ENCODE peak calls at places on chromosomes 6 and 20, in four cellular contexts. One of them, this sample, is unnamed.

GRCh38 chr20:31712112-31712553 is 10.5 kb downstream of the BCL2L1 start:
- DNase-seq in mucosa of gallbladder: peak
- DNase-seq in GM23338: peak
- DNase-seq in progenitor cell of endocrine pancreas: no peak
- DNase-seq in this sample: no peak

GRCh38 chr20:56566621-56567020 is 33.6 kb downstream of the FAM209B start:
- DNase-seq in progenitor cell of endocrine pancreas: no peak
- DNase-seq in mucosa of gallbladder: no peak
- DNase-seq in GM23338: no peak
- DNase-seq in this sample: no peak

GRCh38 chr6:30029587-30029986 is 31.5 kb upstream of the POLR1H start:
- DNase-seq in GM23338: no peak
- DNase-seq in mucosa of gallbladder: no peak
- DNase-seq in progenitor cell of endocrine pancreas: no peak
- DNase-seq in this sample: no peak

GRCh38 chr6:77466055-77467028 is 3.1 kb upstream of the HTR1B start:
- DNase-seq in GM23338: peak
- DNase-seq in progenitor cell of endocrine pancreas: peak
- DNase-seq in mucosa of gallbladder: no peak
- DNase-seq in this sample: no peak

GRCh38 chr6:115514656-115515055 is 546.0 kb downstream of the FRK start:
- DNase-seq in GM23338: no peak
- DNase-seq in progenitor cell of endocrine pancreas: no peak
- DNase-seq in mucosa of gallbladder: no peak
- DNase-seq in this sample: no peak

GRCh38 chr20:44223721-44224120 is 13.2 kb upstream of the OSER1 start:
- DNase-seq in GM23338: no peak
- DNase-seq in progenitor cell of endocrine pancreas: no peak
- DNase-seq in mucosa of gallbladder: no peak
- DNase-seq in this sample: no peak

GRCh38 chr20:51560550-51561307 is 18.2 kb upstream of the NFATC2 start:
- DNase-seq in progenitor cell of endocrine pancreas: no peak
- DNase-seq in GM23338: no peak
- DNase-seq in mucosa of gallbladder: no peak
- DNase-seq in this sample: no peak

GRCh38 chr6:156425374-156425773 is 351.8 kb upstream of the ARID1B start:
- DNase-seq in progenitor cell of endocrine pancreas: no peak
- DNase-seq in GM23338: no peak
- DNase-seq in mucosa of gallbladder: no peak
- DNase-seq in this sample: no peak

GRCh38 chr6:129886401-129887155 is 25.5 kb upstream of the TMEM244 start:
- DNase-seq in GM23338: no peak
- DNase-seq in progenitor cell of endocrine pancreas: no peak
- DNase-seq in mucosa of gallbladder: no peak
- DNase-seq in this sample: no peak

GRCh38 chr20:63178889-63179751 is 36.8 kb downstream of the YTHDF1 start:
- DNase-seq in GM23338: peak
- DNase-seq in progenitor cell of endocrine pancreas: peak
- DNase-seq in mucosa of gallbladder: peak
- DNase-seq in this sample: peak

GRCh38 chr6:18478610-18479009 is 91.5 kb downstream of the RNF144B start:
- DNase-seq in progenitor cell of endocrine pancreas: no peak
- DNase-seq in mucosa of gallbladder: no peak
- DNase-seq in GM23338: no peak
- DNase-seq in this sample: no peak

GRCh38 chr20:36571564-36572504 is 1.6 kb upstream of the TGIF2 start:
- DNase-seq in mucosa of gallbladder: no peak
- DNase-seq in progenitor cell of endocrine pancreas: peak
- DNase-seq in GM23338: peak
- DNase-seq in this sample: no peak

GRCh38 chr20:56893206-56893605 is 264.1 kb downstream of the TFAP2C start:
- DNase-seq in GM23338: peak
- DNase-seq in progenitor cell of endocrine pancreas: no peak
- DNase-seq in mucosa of gallbladder: no peak
- DNase-seq in this sample: no peak

GRCh38 chr6:49966334-49966733 is 2.4 kb upstream of the DEFB114 start:
- DNase-seq in mucosa of gallbladder: no peak
- DNase-seq in GM23338: peak
- DNase-seq in progenitor cell of endocrine pancreas: no peak
- DNase-seq in this sample: no peak

GRCh38 chr6:122580731-122581130 is 29.5 kb upstream of the PKIB start:
- DNase-seq in mucosa of gallbladder: no peak
- DNase-seq in progenitor cell of endocrine pancreas: no peak
- DNase-seq in GM23338: peak
- DNase-seq in this sample: no peak

GRCh38 chr6:138691595-138692057 is 81.9 kb upstream of the CCDC28A start:
- DNase-seq in progenitor cell of endocrine pancreas: no peak
- DNase-seq in GM23338: peak
- DNase-seq in mucosa of gallbladder: no peak
- DNase-seq in this sample: no peak

This sample was measured in stimulated activated effector memory CD8-positive, alpha-beta T cell treated with anti-CD3 and anti-CD28 coated beads, Interleukin-12 subunit alpha, Interleukin-12 subunit beta, amount 100 ng/mL, for 72 hours.